ENCODE peak calls at places on chromosome X, in seven cellular contexts. One of them, this sample, is unnamed.
A peak's percentile ranks its signal among the peaks of the same experiment; 100 is the strongest.

GRCh38 chrX:131633285-131633917 is 89.5 kb downstream of the OR13H1 start:
- DNase-seq in tibial nerve: peak; percentile 12
- DNase-seq in stimulated activated CD4-positive, alpha-beta T cell treated with anti-CD3 and anti-CD28 coated beads, Interleukin-4, amount 100 ng/mL, for 48 hours: no peak
- DNase-seq in left colon: peak; percentile 26
- DNase-seq in ELR: peak; percentile 55
- DNase-seq in epithelial cell of esophagus: peak; percentile 54
- DNase-seq in fibroblast of lung: peak; percentile 27
- DNase-seq in this sample: no peak

GRCh38 chrX:17075004-17075403 is 128.5 kb downstream of the REPS2 start:
- DNase-seq in tibial nerve: no peak
- DNase-seq in stimulated activated CD4-positive, alpha-beta T cell treated with anti-CD3 and anti-CD28 coated beads, Interleukin-4, amount 100 ng/mL, for 48 hours: no peak
- DNase-seq in left colon: no peak
- DNase-seq in ELR: no peak
- DNase-seq in epithelial cell of esophagus: peak; percentile 40
- DNase-seq in fibroblast of lung: no peak
- DNase-seq in this sample: no peak

GRCh38 chrX:17930850-17931249 is 69.8 kb upstream of the RAI2 start:
- DNase-seq in tibial nerve: no peak
- DNase-seq in stimulated activated CD4-positive, alpha-beta T cell treated with anti-CD3 and anti-CD28 coated beads, Interleukin-4, amount 100 ng/mL, for 48 hours: no peak
- DNase-seq in left colon: no peak
- DNase-seq in ELR: no peak
- DNase-seq in epithelial cell of esophagus: no peak
- DNase-seq in fibroblast of lung: no peak
- DNase-seq in this sample: no peak

GRCh38 chrX:115592997-115593734 is 32.2 kb downstream of the PLS3 start:
- DNase-seq in tibial nerve: no peak
- DNase-seq in stimulated activated CD4-positive, alpha-beta T cell treated with anti-CD3 and anti-CD28 coated beads, Interleukin-4, amount 100 ng/mL, for 48 hours: no peak
- DNase-seq in left colon: no peak
- DNase-seq in ELR: peak; percentile 67
- DNase-seq in epithelial cell of esophagus: peak; percentile 78
- DNase-seq in fibroblast of lung: peak; percentile 68
- DNase-seq in this sample: no peak

GRCh38 chrX:14291626-14292025 is 237.7 kb upstream of the GLRA2 start:
- DNase-seq in tibial nerve: no peak
- DNase-seq in stimulated activated CD4-positive, alpha-beta T cell treated with anti-CD3 and anti-CD28 coated beads, Interleukin-4, amount 100 ng/mL, for 48 hours: no peak
- DNase-seq in left colon: no peak
- DNase-seq in ELR: no peak
- DNase-seq in epithelial cell of esophagus: no peak
- DNase-seq in fibroblast of lung: no peak
- DNase-seq in this sample: no peak

GRCh38 chrX:2712890-2713860 is 22.1 kb downstream of the CD99 start:
- DNase-seq in tibial nerve: no peak
- DNase-seq in stimulated activated CD4-positive, alpha-beta T cell treated with anti-CD3 and anti-CD28 coated beads, Interleukin-4, amount 100 ng/mL, for 48 hours: no peak
- DNase-seq in left colon: no peak
- DNase-seq in ELR: no peak
- DNase-seq in epithelial cell of esophagus: no peak
- DNase-seq in fibroblast of lung: no peak
- DNase-seq in this sample: no peak

GRCh38 chrX:9456250-9457074 is 8.4 kb upstream of the TBL1X start:
- DNase-seq in tibial nerve: no peak
- DNase-seq in stimulated activated CD4-positive, alpha-beta T cell treated with anti-CD3 and anti-CD28 coated beads, Interleukin-4, amount 100 ng/mL, for 48 hours: no peak
- DNase-seq in left colon: no peak
- DNase-seq in ELR: no peak
- DNase-seq in epithelial cell of esophagus: no peak
- DNase-seq in fibroblast of lung: no peak
- DNase-seq in this sample: no peak

GRCh38 chrX:10516781-10517322 is 103.5 kb downstream of the MID1 start:
- DNase-seq in tibial nerve: no peak
- DNase-seq in stimulated activated CD4-positive, alpha-beta T cell treated with anti-CD3 and anti-CD28 coated beads, Interleukin-4, amount 100 ng/mL, for 48 hours: no peak
- DNase-seq in left colon: no peak
- DNase-seq in ELR: no peak
- DNase-seq in epithelial cell of esophagus: no peak
- DNase-seq in fibroblast of lung: no peak
- DNase-seq in this sample: no peak

GRCh38 chrX:136896121-136896914 is 15.8 kb upstream of the RBMX start:
- DNase-seq in tibial nerve: no peak
- DNase-seq in stimulated activated CD4-positive, alpha-beta T cell treated with anti-CD3 and anti-CD28 coated beads, Interleukin-4, amount 100 ng/mL, for 48 hours: no peak
- DNase-seq in left colon: no peak
- DNase-seq in ELR: no peak
- DNase-seq in epithelial cell of esophagus: no peak
- DNase-seq in fibroblast of lung: peak; percentile 46
- DNase-seq in this sample: no peak

GRCh38 chrX:35380808-35381700 is 417.1 kb upstream of the MAGEB16 start:
- DNase-seq in tibial nerve: no peak
- DNase-seq in stimulated activated CD4-positive, alpha-beta T cell treated with anti-CD3 and anti-CD28 coated beads, Interleukin-4, amount 100 ng/mL, for 48 hours: no peak
- DNase-seq in left colon: no peak
- DNase-seq in ELR: peak; percentile 12
- DNase-seq in epithelial cell of esophagus: peak; percentile 46
- DNase-seq in fibroblast of lung: peak; percentile 1
- DNase-seq in this sample: no peak

GRCh38 chrX:137945470-137945869 is 379.5 kb downstream of the ZIC3 start:
- DNase-seq in tibial nerve: no peak
- DNase-seq in stimulated activated CD4-positive, alpha-beta T cell treated with anti-CD3 and anti-CD28 coated beads, Interleukin-4, amount 100 ng/mL, for 48 hours: no peak
- DNase-seq in left colon: no peak
- DNase-seq in ELR: no peak
- DNase-seq in epithelial cell of esophagus: no peak
- DNase-seq in fibroblast of lung: no peak
- DNase-seq in this sample: no peak

GRCh38 chrX:102516314-102516936 is at the start of gene TMSB15A:
- DNase-seq in tibial nerve: peak; percentile 42
- DNase-seq in stimulated activated CD4-positive, alpha-beta T cell treated with anti-CD3 and anti-CD28 coated beads, Interleukin-4, amount 100 ng/mL, for 48 hours: peak; percentile 37
- DNase-seq in left colon: peak; percentile 38
- DNase-seq in ELR: peak; percentile 52
- DNase-seq in epithelial cell of esophagus: peak; percentile 29
- DNase-seq in fibroblast of lung: peak; percentile 47
- DNase-seq in this sample: peak; percentile 20

GRCh38 chrX:152637649-152638442 is at the start of gene GABRQ:
- DNase-seq in tibial nerve: no peak
- DNase-seq in stimulated activated CD4-positive, alpha-beta T cell treated with anti-CD3 and anti-CD28 coated beads, Interleukin-4, amount 100 ng/mL, for 48 hours: peak; percentile 1
- DNase-seq in left colon: no peak
- DNase-seq in ELR: no peak
- DNase-seq in epithelial cell of esophagus: peak; percentile 9
- DNase-seq in fibroblast of lung: peak; percentile 65
- DNase-seq in this sample: no peak

GRCh38 chrX:50838820-50839600 is 25.0 kb upstream of the SHROOM4 start:
- DNase-seq in tibial nerve: no peak
- DNase-seq in stimulated activated CD4-positive, alpha-beta T cell treated with anti-CD3 and anti-CD28 coated beads, Interleukin-4, amount 100 ng/mL, for 48 hours: no peak
- DNase-seq in left colon: no peak
- DNase-seq in ELR: no peak
- DNase-seq in epithelial cell of esophagus: peak; percentile 36
- DNase-seq in fibroblast of lung: peak; percentile 82
- DNase-seq in this sample: no peak

GRCh38 chrX:2299871-2300270 is 200.9 kb downstream of the DHRSX start:
- DNase-seq in tibial nerve: no peak
- DNase-seq in stimulated activated CD4-positive, alpha-beta T cell treated with anti-CD3 and anti-CD28 coated beads, Interleukin-4, amount 100 ng/mL, for 48 hours: no peak
- DNase-seq in left colon: no peak
- DNase-seq in ELR: no peak
- DNase-seq in epithelial cell of esophagus: no peak
- DNase-seq in fibroblast of lung: peak; percentile 34
- DNase-seq in this sample: no peak

GRCh38 chrX:72306085-72306801 is 529 bp upstream of the CITED1 start:
- DNase-seq in tibial nerve: no peak
- DNase-seq in stimulated activated CD4-positive, alpha-beta T cell treated with anti-CD3 and anti-CD28 coated beads, Interleukin-4, amount 100 ng/mL, for 48 hours: no peak
- DNase-seq in left colon: no peak
- DNase-seq in ELR: peak; percentile 36
- DNase-seq in epithelial cell of esophagus: peak; percentile 13
- DNase-seq in fibroblast of lung: peak; percentile 6
- DNase-seq in this sample: no peak

GRCh38 chrX:649166-649565 is 18.6 kb downstream of the SHOX start:
- DNase-seq in tibial nerve: no peak
- DNase-seq in stimulated activated CD4-positive, alpha-beta T cell treated with anti-CD3 and anti-CD28 coated beads, Interleukin-4, amount 100 ng/mL, for 48 hours: no peak
- DNase-seq in left colon: no peak
- DNase-seq in ELR: no peak
- DNase-seq in epithelial cell of esophagus: no peak
- DNase-seq in fibroblast of lung: no peak
- DNase-seq in this sample: no peak

GRCh38 chrX:76253432-76253831 is 80.6 kb downstream of the PBDC1 start:
- DNase-seq in tibial nerve: no peak
- DNase-seq in stimulated activated CD4-positive, alpha-beta T cell treated with anti-CD3 and anti-CD28 coated beads, Interleukin-4, amount 100 ng/mL, for 48 hours: no peak
- DNase-seq in left colon: no peak
- DNase-seq in ELR: peak; percentile 41
- DNase-seq in epithelial cell of esophagus: peak; percentile 51
- DNase-seq in fibroblast of lung: peak; percentile 18
- DNase-seq in this sample: no peak

GRCh38 chrX:6071755-6072154 is 156.9 kb downstream of the NLGN4X start:
- DNase-seq in tibial nerve: no peak
- DNase-seq in stimulated activated CD4-positive, alpha-beta T cell treated with anti-CD3 and anti-CD28 coated beads, Interleukin-4, amount 100 ng/mL, for 48 hours: no peak
- DNase-seq in left colon: no peak
- DNase-seq in ELR: no peak
- DNase-seq in epithelial cell of esophagus: no peak
- DNase-seq in fibroblast of lung: no peak
- DNase-seq in this sample: no peak

GRCh38 chrX:103565752-103566151 is 19.6 kb upstream of the TCEAL4 start:
- DNase-seq in tibial nerve: no peak
- DNase-seq in stimulated activated CD4-positive, alpha-beta T cell treated with anti-CD3 and anti-CD28 coated beads, Interleukin-4, amount 100 ng/mL, for 48 hours: no peak
- DNase-seq in left colon: no peak
- DNase-seq in ELR: peak; percentile 84
- DNase-seq in epithelial cell of esophagus: peak; percentile 48
- DNase-seq in fibroblast of lung: peak; percentile 81
- DNase-seq in this sample: no peak

GRCh38 chrX:150768132-150768485 is 74.9 kb downstream of the MTMR1 start:
- DNase-seq in tibial nerve: no peak
- DNase-seq in stimulated activated CD4-positive, alpha-beta T cell treated with anti-CD3 and anti-CD28 coated beads, Interleukin-4, amount 100 ng/mL, for 48 hours: no peak
- DNase-seq in left colon: no peak
- DNase-seq in ELR: no peak
- DNase-seq in epithelial cell of esophagus: no peak
- DNase-seq in fibroblast of lung: no peak
- DNase-seq in this sample: no peak

GRCh38 chrX:12702509-12703091 is 88.6 kb upstream of the PRPS2 start:
- DNase-seq in tibial nerve: no peak
- DNase-seq in stimulated activated CD4-positive, alpha-beta T cell treated with anti-CD3 and anti-CD28 coated beads, Interleukin-4, amount 100 ng/mL, for 48 hours: peak; percentile 6
- DNase-seq in left colon: no peak
- DNase-seq in ELR: peak; percentile 18
- DNase-seq in epithelial cell of esophagus: peak; percentile 79
- DNase-seq in fibroblast of lung: no peak
- DNase-seq in this sample: no peak

GRCh38 chrX:96615448-96615847 is 69.2 kb upstream of the DIAPH2 start:
- DNase-seq in tibial nerve: no peak
- DNase-seq in stimulated activated CD4-positive, alpha-beta T cell treated with anti-CD3 and anti-CD28 coated beads, Interleukin-4, amount 100 ng/mL, for 48 hours: no peak
- DNase-seq in left colon: no peak
- DNase-seq in ELR: no peak
- DNase-seq in epithelial cell of esophagus: no peak
- DNase-seq in fibroblast of lung: no peak
- DNase-seq in this sample: no peak

GRCh38 chrX:23403849-23404248 is 69.2 kb downstream of the PTCHD1 start:
- DNase-seq in tibial nerve: no peak
- DNase-seq in stimulated activated CD4-positive, alpha-beta T cell treated with anti-CD3 and anti-CD28 coated beads, Interleukin-4, amount 100 ng/mL, for 48 hours: no peak
- DNase-seq in left colon: no peak
- DNase-seq in ELR: peak; percentile 17
- DNase-seq in epithelial cell of esophagus: no peak
- DNase-seq in fibroblast of lung: no peak
- DNase-seq in this sample: no peak

GRCh38 chrX:115892056-115892708 is 278.4 kb upstream of the AGTR2 start:
- DNase-seq in tibial nerve: no peak
- DNase-seq in stimulated activated CD4-positive, alpha-beta T cell treated with anti-CD3 and anti-CD28 coated beads, Interleukin-4, amount 100 ng/mL, for 48 hours: no peak
- DNase-seq in left colon: no peak
- DNase-seq in ELR: no peak
- DNase-seq in epithelial cell of esophagus: peak; percentile 70
- DNase-seq in fibroblast of lung: no peak
- DNase-seq in this sample: no peak

GRCh38 chrX:119726900-119727555 is 31.4 kb upstream of the SOWAHD start:
- DNase-seq in tibial nerve: no peak
- DNase-seq in stimulated activated CD4-positive, alpha-beta T cell treated with anti-CD3 and anti-CD28 coated beads, Interleukin-4, amount 100 ng/mL, for 48 hours: no peak
- DNase-seq in left colon: no peak
- DNase-seq in ELR: peak; percentile 23
- DNase-seq in epithelial cell of esophagus: peak; percentile 8
- DNase-seq in fibroblast of lung: peak; percentile 16
- DNase-seq in this sample: no peak

GRCh38 chrX:38060331-38060878 is 54.1 kb downstream of the SYTL5 start:
- DNase-seq in tibial nerve: no peak
- DNase-seq in stimulated activated CD4-positive, alpha-beta T cell treated with anti-CD3 and anti-CD28 coated beads, Interleukin-4, amount 100 ng/mL, for 48 hours: no peak
- DNase-seq in left colon: no peak
- DNase-seq in ELR: peak; percentile 62
- DNase-seq in epithelial cell of esophagus: peak; percentile 34
- DNase-seq in fibroblast of lung: peak; percentile 73
- DNase-seq in this sample: no peak

GRCh38 chrX:133897593-133898163 is 87.7 kb downstream of the GPC3 start:
- DNase-seq in tibial nerve: no peak
- DNase-seq in stimulated activated CD4-positive, alpha-beta T cell treated with anti-CD3 and anti-CD28 coated beads, Interleukin-4, amount 100 ng/mL, for 48 hours: no peak
- DNase-seq in left colon: no peak
- DNase-seq in ELR: no peak
- DNase-seq in epithelial cell of esophagus: no peak
- DNase-seq in fibroblast of lung: no peak
- DNase-seq in this sample: no peak

GRCh38 chrX:47502591-47503222 is 19.7 kb upstream of the ZNF41 start:
- DNase-seq in tibial nerve: no peak
- DNase-seq in stimulated activated CD4-positive, alpha-beta T cell treated with anti-CD3 and anti-CD28 coated beads, Interleukin-4, amount 100 ng/mL, for 48 hours: no peak
- DNase-seq in left colon: no peak
- DNase-seq in ELR: peak; percentile 55
- DNase-seq in epithelial cell of esophagus: peak; percentile 42
- DNase-seq in fibroblast of lung: peak; percentile 59
- DNase-seq in this sample: no peak

GRCh38 chrX:23737413-23737812 is 5.7 kb downstream of the ACOT9 start:
- DNase-seq in tibial nerve: no peak
- DNase-seq in stimulated activated CD4-positive, alpha-beta T cell treated with anti-CD3 and anti-CD28 coated beads, Interleukin-4, amount 100 ng/mL, for 48 hours: no peak
- DNase-seq in left colon: no peak
- DNase-seq in ELR: peak; percentile 10
- DNase-seq in epithelial cell of esophagus: peak; percentile 38
- DNase-seq in fibroblast of lung: peak; percentile 12
- DNase-seq in this sample: no peak

GRCh38 chrX:154512879-154513553 is 3.0 kb downstream of the FAM3A start:
- DNase-seq in tibial nerve: no peak
- DNase-seq in stimulated activated CD4-positive, alpha-beta T cell treated with anti-CD3 and anti-CD28 coated beads, Interleukin-4, amount 100 ng/mL, for 48 hours: no peak
- DNase-seq in left colon: no peak
- DNase-seq in ELR: no peak
- DNase-seq in epithelial cell of esophagus: no peak
- DNase-seq in fibroblast of lung: no peak
- DNase-seq in this sample: no peak

GRCh38 chrX:6226053-6226645 is 2.5 kb downstream of the NLGN4X start:
- DNase-seq in tibial nerve: no peak
- DNase-seq in stimulated activated CD4-positive, alpha-beta T cell treated with anti-CD3 and anti-CD28 coated beads, Interleukin-4, amount 100 ng/mL, for 48 hours: no peak
- DNase-seq in left colon: no peak
- DNase-seq in ELR: no peak
- DNase-seq in epithelial cell of esophagus: peak; percentile 4
- DNase-seq in fibroblast of lung: peak; percentile 6
- DNase-seq in this sample: peak; percentile 32

GRCh38 chrX:11530621-11531020 is 135.1 kb downstream of the ARHGAP6 start:
- DNase-seq in tibial nerve: no peak
- DNase-seq in stimulated activated CD4-positive, alpha-beta T cell treated with anti-CD3 and anti-CD28 coated beads, Interleukin-4, amount 100 ng/mL, for 48 hours: no peak
- DNase-seq in left colon: no peak
- DNase-seq in ELR: no peak
- DNase-seq in epithelial cell of esophagus: no peak
- DNase-seq in fibroblast of lung: peak; percentile 16
- DNase-seq in this sample: no peak

GRCh38 chrX:53685711-53686110 is 808 bp downstream of the HUWE1 start:
- DNase-seq in tibial nerve: no peak
- DNase-seq in stimulated activated CD4-positive, alpha-beta T cell treated with anti-CD3 and anti-CD28 coated beads, Interleukin-4, amount 100 ng/mL, for 48 hours: no peak
- DNase-seq in left colon: no peak
- DNase-seq in ELR: peak; percentile 46
- DNase-seq in epithelial cell of esophagus: peak; percentile 19
- DNase-seq in fibroblast of lung: no peak
- DNase-seq in this sample: no peak

GRCh38 chrX:39162322-39162721 is 361.1 kb downstream of the MID1IP1 start:
- DNase-seq in tibial nerve: no peak
- DNase-seq in stimulated activated CD4-positive, alpha-beta T cell treated with anti-CD3 and anti-CD28 coated beads, Interleukin-4, amount 100 ng/mL, for 48 hours: peak; percentile 36
- DNase-seq in left colon: peak; percentile 60
- DNase-seq in ELR: no peak
- DNase-seq in epithelial cell of esophagus: no peak
- DNase-seq in fibroblast of lung: no peak
- DNase-seq in this sample: no peak